ENCODE peak calls at places on chromosomes 1 and 21, in four cellular contexts. One of them, this sample, is unnamed.

GRCh38 chr1:44239961-44240371 is 26.7 kb downstream of the DMAP1 start:
- DNase-seq in IMR-90: no peak
- DNase-seq in H1: no peak
- DNase-seq in H9: no peak
- DNase-seq in this sample: no peak

GRCh38 chr1:202158810-202159533 is 1.4 kb downstream of the PTPN7 start:
- DNase-seq in IMR-90: no peak
- DNase-seq in H9: no peak
- DNase-seq in H1: no peak
- DNase-seq in this sample: no peak

GRCh38 chr1:150981177-150981804 is 801 bp upstream of the ANXA9 start:
- DNase-seq in IMR-90: no peak
- DNase-seq in H9: peak; percentile 95
- DNase-seq in H1: peak; percentile 60
- DNase-seq in this sample: no peak

GRCh38 chr1:208538078-208538477 is 293.9 kb upstream of the PLXNA2 start:
- DNase-seq in H9: no peak
- DNase-seq in IMR-90: no peak
- DNase-seq in H1: no peak
- DNase-seq in this sample: no peak

GRCh38 chr21:29145354-29145782 is 14.9 kb downstream of the MAP3K7CL start:
- DNase-seq in H1: no peak
- DNase-seq in IMR-90: peak; percentile 95
- DNase-seq in H9: no peak
- DNase-seq in this sample: no peak

GRCh38 chr1:207807395-207808321 is 55.8 kb downstream of the CD46 start:
- DNase-seq in H9: no peak
- DNase-seq in H1: no peak
- DNase-seq in IMR-90: no peak
- DNase-seq in this sample: no peak

GRCh38 chr1:225119307-225119706 is 189.8 kb downstream of the DNAH14 start:
- DNase-seq in H1: no peak
- DNase-seq in H9: no peak
- DNase-seq in IMR-90: no peak
- DNase-seq in this sample: no peak

GRCh38 chr1:158945061-158945460 is 13.7 kb downstream of the PYHIN1 start:
- DNase-seq in H1: no peak
- DNase-seq in H9: no peak
- DNase-seq in IMR-90: no peak
- DNase-seq in this sample: no peak

GRCh38 chr21:41850085-41850484 is 29.1 kb downstream of the PRDM15 start:
- DNase-seq in H9: no peak
- DNase-seq in H1: no peak
- DNase-seq in IMR-90: no peak
- DNase-seq in this sample: no peak

GRCh38 chr1:1600861-1601563 is 1.1 kb upstream of the FNDC10 start:
- DNase-seq in H9: no peak
- DNase-seq in IMR-90: no peak
- DNase-seq in H1: no peak
- DNase-seq in this sample: no peak

GRCh38 chr1:15420853-15421465 is 11.3 kb downstream of the EFHD2 start:
- DNase-seq in H1: no peak
- DNase-seq in IMR-90: no peak
- DNase-seq in H9: no peak
- DNase-seq in this sample: no peak

GRCh38 chr21:17513214-17514123 is 626 bp downstream of the CXADR start:
- DNase-seq in H1: no peak
- DNase-seq in IMR-90: no peak
- DNase-seq in H9: peak; percentile 36
- DNase-seq in this sample: peak; percentile 35

GRCh38 chr1:206635080-206635982 is at the start of gene DYRK3:
- DNase-seq in H9: peak; percentile 95
- DNase-seq in H1: peak; percentile 63
- DNase-seq in IMR-90: peak; percentile 92
- DNase-seq in this sample: peak; percentile 90
- H2BK5ac ChIP-seq in H9: no peak within 1 kb of the TSS
- H2BK5ac ChIP-seq in H1: no peak within 1 kb of the TSS
- H2BK5ac ChIP-seq in IMR-90: peak within 1 kb of the TSS; percentile 80
- H2BK5ac ChIP-seq in this sample: peak within 1 kb of the TSS; percentile 93

DNA sequence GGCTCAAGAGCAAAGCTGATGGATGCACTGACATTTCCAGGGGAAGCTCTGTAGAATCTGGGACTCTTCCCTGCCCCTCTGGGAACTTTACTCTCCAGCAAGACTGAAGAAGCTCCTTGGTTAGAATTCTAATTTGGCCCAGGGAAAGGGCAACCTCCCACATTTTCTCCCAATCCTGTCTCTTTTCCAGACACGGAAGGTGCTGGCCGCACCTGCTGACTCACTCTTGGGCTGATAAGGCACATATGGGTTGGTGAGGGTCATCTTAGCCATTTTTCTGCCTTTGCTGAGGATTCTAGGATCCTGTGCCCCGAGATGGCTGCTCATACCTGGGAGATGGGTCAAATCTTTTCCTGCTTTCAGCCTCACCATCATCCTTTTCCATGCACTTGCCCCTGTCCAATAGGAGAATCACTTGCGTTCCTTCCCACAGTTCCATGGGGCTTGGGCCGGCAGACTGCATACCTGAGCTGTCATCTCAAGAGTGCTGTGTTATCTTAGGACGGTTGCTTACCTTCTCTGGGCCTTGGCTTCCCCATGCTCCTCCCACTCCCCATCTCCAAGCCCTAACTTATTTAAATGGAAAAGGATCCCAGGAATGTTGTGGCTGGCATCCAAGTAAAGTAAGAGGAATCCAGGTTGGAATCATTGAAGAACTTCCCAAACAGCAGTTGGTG is 1.3 kb downstream of the TINAGL1 start:
- DNase-seq in IMR-90: peak; percentile 52
- DNase-seq in H9: no peak
- DNase-seq in H1: no peak
- DNase-seq in this sample: no peak
- H3K14ac ChIP-seq in IMR-90: no peak overlapping the region
- H3K14ac ChIP-seq in H9: no peak overlapping the region
- H3K14ac ChIP-seq in H1: no peak overlapping the region
- H3K14ac ChIP-seq in this sample: no peak overlapping the region

DNA sequence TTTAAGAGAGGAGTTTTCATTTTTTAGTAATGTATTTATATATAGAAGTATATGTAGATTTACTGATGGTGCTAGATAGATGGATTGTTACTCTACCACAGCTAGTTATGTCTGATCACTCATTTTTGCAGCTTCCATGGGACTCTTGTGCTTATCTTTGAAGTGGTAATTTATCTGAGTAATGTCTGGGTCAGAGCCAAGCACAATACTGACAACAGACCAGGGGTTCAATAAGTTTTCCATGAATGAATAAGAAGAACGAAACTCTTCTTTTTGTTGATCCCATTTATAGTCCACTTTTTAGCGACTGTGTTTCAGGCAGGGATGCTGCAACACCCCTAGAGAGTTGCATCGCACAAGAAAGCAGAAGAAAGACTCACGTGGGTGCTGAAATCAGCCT is 935.2 kb downstream of the PLA2G4A start:
- DNase-seq in IMR-90: peak; percentile 15
- DNase-seq in H9: no peak
- DNase-seq in H1: no peak
- DNase-seq in this sample: no peak
- H2BK120ac ChIP-seq in IMR-90: no peak overlapping the region
- H2BK120ac ChIP-seq in H9: no peak overlapping the region
- H2BK120ac ChIP-seq in H1: no peak overlapping the region
- H2BK120ac ChIP-seq in this sample: no peak overlapping the region

GRCh38 chr1:41925712-41926111 is 7.0 kb upstream of the HIVEP3 start:
- DNase-seq in IMR-90: peak; percentile 13
- DNase-seq in H9: no peak
- DNase-seq in H1: no peak
- DNase-seq in this sample: no peak
- H2BK5ac ChIP-seq in IMR-90: no peak overlapping the region
- H2BK5ac ChIP-seq in H9: no peak overlapping the region
- H2BK5ac ChIP-seq in H1: no peak overlapping the region
- H2BK5ac ChIP-seq in this sample: no peak overlapping the region

GRCh38 chr1:94236630-94237290 is 624 bp downstream of the ARHGAP29 start:
- DNase-seq in H1: no peak
- DNase-seq in IMR-90: peak; percentile 50
- DNase-seq in H9: peak; percentile 52
- DNase-seq in this sample: no peak
- H3K14ac ChIP-seq in H1: no peak overlapping the region
- H3K14ac ChIP-seq in IMR-90: peak overlapping the region; percentile 62
- H3K14ac ChIP-seq in H9: no peak overlapping the region
- H3K14ac ChIP-seq in this sample: peak overlapping the region; percentile 33

GRCh38 chr1:164786980-164787833 is 228.2 kb downstream of the PBX1 start:
- DNase-seq in H1: peak; percentile 78
- DNase-seq in H9: peak; percentile 90
- DNase-seq in IMR-90: peak; percentile 75
- DNase-seq in this sample: peak; percentile 82
- H2BK120ac ChIP-seq in H1: no peak overlapping the region
- H2BK120ac ChIP-seq in H9: no peak overlapping the region
- H2BK120ac ChIP-seq in IMR-90: peak overlapping the region; percentile 88
- H2BK120ac ChIP-seq in this sample: no peak overlapping the region

DNA sequence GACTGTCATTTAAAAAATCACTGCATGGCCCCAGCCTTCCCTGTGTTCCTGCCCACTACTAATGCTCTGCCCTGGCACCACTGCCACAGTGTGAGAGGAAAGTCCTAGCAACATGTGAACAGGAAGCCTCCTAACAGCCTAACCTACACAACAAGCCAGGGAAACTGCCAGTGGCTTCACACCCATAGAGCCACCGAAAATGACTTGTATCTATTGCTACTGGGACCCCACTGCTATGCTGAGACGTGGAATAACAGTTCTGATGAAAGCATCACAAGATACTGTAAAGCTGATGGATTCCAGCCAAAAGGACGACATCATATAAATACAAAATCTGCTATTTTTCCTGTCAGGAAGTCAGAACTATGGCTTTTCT is 74.9 kb downstream of the JAK1 start:
- DNase-seq in IMR-90: peak; percentile 57
- DNase-seq in H9: no peak
- DNase-seq in H1: no peak
- DNase-seq in this sample: no peak
- H2BK5ac ChIP-seq in IMR-90: no peak overlapping the region
- H2BK5ac ChIP-seq in H9: no peak overlapping the region
- H2BK5ac ChIP-seq in H1: no peak overlapping the region
- H2BK5ac ChIP-seq in this sample: no peak overlapping the region

GRCh38 chr1:155127672-155128468 is at the start of gene EFNA1:
- DNase-seq in H9: peak; percentile 56
- DNase-seq in IMR-90: no peak
- DNase-seq in H1: no peak
- DNase-seq in this sample: no peak
- H3K14ac ChIP-seq in H9: no peak within 1 kb of the TSS
- H3K14ac ChIP-seq in IMR-90: no peak within 1 kb of the TSS
- H3K14ac ChIP-seq in H1: no peak within 1 kb of the TSS
- H3K14ac ChIP-seq in this sample: peak within 1 kb of the TSS; percentile 31

DNA sequence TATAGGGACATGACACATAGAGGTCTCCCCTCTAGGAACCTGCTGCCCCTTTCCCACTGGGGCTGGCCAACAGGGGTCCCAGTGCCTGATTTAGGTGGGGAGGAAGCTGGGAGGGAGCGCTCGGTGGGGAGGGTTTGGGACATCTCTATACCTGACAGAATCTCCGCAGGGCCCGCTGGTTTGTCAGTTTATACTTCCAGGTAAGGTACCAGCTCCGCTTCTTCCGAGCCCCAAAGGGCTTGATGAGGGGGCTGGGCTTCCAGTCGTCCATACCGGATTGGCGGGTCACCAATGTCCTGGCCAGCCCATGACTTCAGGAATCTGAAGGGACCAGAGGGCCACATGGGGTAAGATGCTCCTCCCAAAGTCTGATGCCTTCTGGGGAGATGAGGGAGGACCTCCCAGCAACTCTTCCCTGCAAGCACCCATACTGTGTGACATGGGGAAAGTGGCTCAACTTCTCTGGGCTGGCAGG is 646 bp downstream of the POMGNT1 start:
- DNase-seq in H9: peak; percentile 53
- DNase-seq in IMR-90: no peak
- DNase-seq in H1: no peak
- DNase-seq in this sample: no peak
- H2BK120ac ChIP-seq in H9: no peak overlapping the region
- H2BK120ac ChIP-seq in IMR-90: peak overlapping the region; percentile 68
- H2BK120ac ChIP-seq in H1: peak overlapping the region; percentile 29
- H2BK120ac ChIP-seq in this sample: no peak overlapping the region